ENCODE peak calls at places on chromosomes 16 and 17, in six cellular contexts. L, K, H, T, E and Q are unnamed samples.

GRCh38 chr17:45098869-45099616 is 33.3 kb downstream of the PLCD3 start:
- DNase-seq in L (peak), K (peak), H (peak), T (peak), E (no peak), Q (peak)

GRCh38 chr17:56290486-56291118 is 137.3 kb downstream of the ANKFN1 start:
- DNase-seq in L (no peak), K (no peak), H (no peak), T (no peak), E (no peak), Q (no peak)

GRCh38 chr17:37261286-37261685 is 114.5 kb upstream of the C17orf78 start:
- DNase-seq in L (peak), K (no peak), H (no peak), T (no peak), E (no peak), Q (no peak)

GRCh38 chr16:57742543-57742942 is 7.0 kb downstream of the KATNB1 start:
- DNase-seq in L (no peak), K (no peak), H (no peak), T (no peak), E (no peak), Q (no peak)

GRCh38 chr16:72872966-72873365 is 175.0 kb downstream of the ZFHX3 start:
- DNase-seq in L (no peak), K (no peak), H (no peak), T (no peak), E (no peak), Q (no peak)

GRCh38 chr17:34579979-34580684 is 750 bp downstream of the TMEM132E start:
- DNase-seq in L (no peak), K (peak), H (peak), T (no peak), E (no peak), Q (no peak)

GRCh38 chr17:39643271-39643670 is 6.3 kb downstream of the STARD3 start:
- DNase-seq in L (peak), K (no peak), H (no peak), T (no peak), E (no peak), Q (no peak)

GRCh38 chr17:77145209-77145608 is 4.4 kb downstream of the SEC14L1 start:
- DNase-seq in L (no peak), K (no peak), H (no peak), T (no peak), E (peak), Q (no peak)

DNA sequence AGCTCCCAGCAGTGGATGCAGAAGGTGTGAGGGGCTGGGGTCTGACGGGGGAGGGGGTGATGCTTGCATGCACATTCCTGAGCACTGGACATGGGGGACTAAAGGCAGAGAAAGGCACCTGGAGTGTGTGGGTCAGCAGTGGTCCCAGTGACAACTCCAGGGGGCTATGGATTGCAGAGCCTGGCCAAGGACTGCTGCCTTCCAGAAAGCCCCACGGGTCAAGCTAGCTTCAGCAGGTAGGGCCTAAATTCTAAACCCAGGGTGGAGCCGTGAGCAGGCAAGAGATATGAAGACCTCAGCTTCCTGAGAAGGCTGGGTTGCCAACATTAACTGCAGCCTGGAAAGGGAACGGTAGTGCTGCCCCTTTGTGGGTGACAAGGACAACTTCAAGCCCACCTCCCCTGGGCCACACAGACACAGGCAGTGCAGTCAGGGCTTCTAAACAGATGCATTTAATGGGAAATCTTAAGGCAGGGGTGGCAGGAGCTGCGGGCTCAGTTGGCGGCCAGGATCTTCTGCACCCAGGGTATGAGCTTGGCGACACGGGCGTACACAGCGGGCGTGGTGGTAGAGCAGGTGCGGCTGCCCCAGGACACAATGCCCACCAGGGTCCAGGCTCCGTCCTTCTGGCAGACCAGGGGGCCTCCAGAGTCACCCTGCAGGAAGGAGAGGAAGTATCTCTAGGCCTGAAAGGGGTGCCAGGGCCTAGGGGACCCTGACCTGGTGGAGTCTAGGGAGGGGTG is 3.1 kb downstream of the CTRB2 start:
- DNase-seq in L (no peak), K (no peak), H (no peak), T (no peak), E (no peak), Q (no peak)
- TF ChIP-seq BHLHE40 in L (no peak), K (no peak), H (no peak), T (no peak), E (no peak), Q (no peak)

DNA sequence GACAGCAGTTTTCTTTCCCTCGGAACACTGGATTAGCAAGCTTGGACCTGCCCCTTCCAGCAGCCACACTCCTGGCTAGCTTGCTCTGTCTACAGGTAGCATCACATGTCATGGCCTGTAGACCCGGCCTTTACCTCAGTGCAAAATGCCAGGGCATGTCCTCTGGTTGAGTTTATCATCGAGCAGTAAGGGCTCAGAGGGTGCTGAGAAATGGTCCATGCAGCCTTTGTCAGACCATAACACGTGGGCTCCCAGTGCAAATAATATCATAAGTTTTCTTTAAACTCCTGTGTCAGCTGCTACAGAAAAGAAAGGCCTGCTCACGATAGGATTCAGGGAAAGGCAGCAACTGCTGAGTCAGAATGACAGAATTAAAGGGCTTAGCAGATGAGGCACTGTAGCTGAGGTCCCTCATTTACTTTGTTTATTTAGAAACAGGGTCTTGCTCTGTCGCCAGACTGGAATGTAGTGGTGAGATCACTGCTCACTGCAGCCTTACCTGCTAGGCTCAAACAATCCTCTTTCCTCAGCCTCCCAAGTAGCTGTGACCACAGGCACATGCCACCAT is 8.0 kb upstream of the GNA13 start:
- DNase-seq in L (peak), K (no peak), H (peak), T (peak), E (no peak), Q (peak)
- TF ChIP-seq BHLHE40 in L (no peak), K (no peak), H (no peak), T (no peak), E (no peak), Q (no peak)

DNA sequence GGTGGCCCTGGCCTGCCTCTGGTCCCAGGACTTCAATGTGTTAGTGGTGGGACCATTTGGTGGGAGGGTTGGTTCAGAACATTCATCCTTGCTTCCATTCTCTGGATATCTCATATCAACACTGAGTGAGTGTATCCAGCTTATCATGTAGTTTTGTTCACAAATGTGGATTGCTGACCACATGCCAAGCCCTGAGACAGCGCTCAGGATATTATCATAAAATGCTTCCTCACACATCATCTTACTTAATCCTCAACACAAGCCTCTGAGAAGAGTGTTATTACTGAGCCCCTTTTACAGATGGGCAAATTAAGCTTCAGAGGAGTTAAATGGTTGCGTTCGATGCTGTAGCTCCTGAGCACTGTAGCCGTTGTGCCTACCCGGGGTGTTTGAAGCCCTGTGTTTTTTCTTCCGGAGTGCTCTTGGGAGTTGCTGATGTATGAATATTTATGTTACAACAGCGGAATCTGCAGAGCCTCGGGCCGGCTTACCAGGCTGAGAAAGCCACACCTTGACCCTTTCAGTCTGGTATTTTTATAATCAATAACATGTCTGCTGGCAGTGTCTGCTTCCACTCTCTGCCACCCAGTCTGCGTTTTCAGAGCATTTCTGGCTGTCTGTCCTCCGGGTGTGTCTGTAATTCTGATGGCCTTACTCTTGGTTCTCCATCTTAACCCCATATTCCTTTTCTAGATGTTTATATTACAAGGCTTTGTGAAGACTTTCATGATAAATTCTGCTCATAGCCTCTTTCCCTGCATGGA is 2.8 kb downstream of the GLP2R start:
- DNase-seq in L (peak), K (no peak), H (no peak), T (no peak), E (no peak), Q (no peak)
- TF ChIP-seq BHLHE40 in L (no peak), K (no peak), H (no peak), T (no peak), E (no peak), Q (no peak)

GRCh38 chr16:2970563-2970962 is 1.4 kb downstream of the PAQR4 start:
- DNase-seq in L (no peak), K (no peak), H (no peak), T (no peak), E (no peak), Q (no peak)
- TF ChIP-seq BHLHE40 in L (no peak), K (no peak), H (no peak), T (no peak), E (no peak), Q (no peak)